ENCODE peak calls at places on chromosomes 7 and 10, in five cellular contexts. T is HCT116, A is fibroblast of pulmonary artery, I is AG04450, V is tibial artery. C is an unnamed sample.

GRCh38 chr7:79923953-79924352 is 210.7 kb upstream of the GNAI1 start:
- DNase-seq in T (no peak), A (peak; percentile 6), V (no peak), I (no peak), C (peak; percentile 15)

GRCh38 chr10:86945361-86946214 is 11.8 kb downstream of the MMRN2 start:
- DNase-seq in T (no peak), V (peak; percentile 86), A (no peak), I (no peak), C (peak; percentile 36)

GRCh38 chr10:74598891-74599566 is 227.4 kb upstream of the KAT6B start:
- DNase-seq in V (no peak), A (peak; percentile 53), I (no peak), T (no peak), C (peak; percentile 68)

GRCh38 chr7:6648066-6648814 is 11.1 kb downstream of the ZNF316 start:
- DNase-seq in I (no peak), V (no peak), T (no peak), A (no peak), C (no peak)

GRCh38 chr7:142853739-142854504 is 954 bp upstream of the EPHB6 start:
- DNase-seq in T (peak; percentile 35), V (peak; percentile 82), I (peak; percentile 7), A (peak; percentile 64), C (peak; percentile 60)

GRCh38 chr10:97539523-97540200 is 32.9 kb upstream of the ANKRD2 start:
- DNase-seq in A (peak; percentile 94), V (no peak), I (peak; percentile 71), T (no peak), C (peak; percentile 79)

GRCh38 chr10:66925896-66926719 is at the start of gene LRRTM3:
- DNase-seq in V (no peak), I (peak; percentile 34), A (peak; percentile 80), T (peak; percentile 77), C (peak; percentile 61)

GRCh38 chr7:8160810-8161209 is 101.2 kb downstream of the ICA1 start:
- DNase-seq in T (no peak), A (no peak), I (no peak), V (no peak), C (peak; percentile 3)

GRCh38 chr7:70143089-70144044 is 545.1 kb downstream of the AUTS2 start:
- DNase-seq in A (no peak), T (no peak), I (no peak), V (no peak), C (peak; percentile 29)

GRCh38 chr10:133162178-133162909 is 2.3 kb downstream of the KNDC1 start:
- DNase-seq in V (no peak), A (no peak), I (no peak), T (no peak), C (no peak)

GRCh38 chr7:1062296-1063294 is 18.2 kb downstream of the GPR146 start:
- DNase-seq in A (no peak), I (no peak), V (no peak), T (no peak), C (no peak)

GRCh38 chr7:1059200-1060091 is 15.1 kb downstream of the GPR146 start:
- DNase-seq in T (peak; percentile 52), A (no peak), V (no peak), I (no peak), C (peak; percentile 50)

GRCh38 chr7:1061180-1061579 is 16.8 kb downstream of the GPR146 start:
- DNase-seq in A (no peak), V (no peak), T (no peak), I (no peak), C (no peak)

GRCh38 chr7:1058821-1059199 is 14.5 kb downstream of the GPR146 start:
- DNase-seq in A (no peak), V (no peak), I (peak; percentile 23), T (no peak), C (no peak)

DNA sequence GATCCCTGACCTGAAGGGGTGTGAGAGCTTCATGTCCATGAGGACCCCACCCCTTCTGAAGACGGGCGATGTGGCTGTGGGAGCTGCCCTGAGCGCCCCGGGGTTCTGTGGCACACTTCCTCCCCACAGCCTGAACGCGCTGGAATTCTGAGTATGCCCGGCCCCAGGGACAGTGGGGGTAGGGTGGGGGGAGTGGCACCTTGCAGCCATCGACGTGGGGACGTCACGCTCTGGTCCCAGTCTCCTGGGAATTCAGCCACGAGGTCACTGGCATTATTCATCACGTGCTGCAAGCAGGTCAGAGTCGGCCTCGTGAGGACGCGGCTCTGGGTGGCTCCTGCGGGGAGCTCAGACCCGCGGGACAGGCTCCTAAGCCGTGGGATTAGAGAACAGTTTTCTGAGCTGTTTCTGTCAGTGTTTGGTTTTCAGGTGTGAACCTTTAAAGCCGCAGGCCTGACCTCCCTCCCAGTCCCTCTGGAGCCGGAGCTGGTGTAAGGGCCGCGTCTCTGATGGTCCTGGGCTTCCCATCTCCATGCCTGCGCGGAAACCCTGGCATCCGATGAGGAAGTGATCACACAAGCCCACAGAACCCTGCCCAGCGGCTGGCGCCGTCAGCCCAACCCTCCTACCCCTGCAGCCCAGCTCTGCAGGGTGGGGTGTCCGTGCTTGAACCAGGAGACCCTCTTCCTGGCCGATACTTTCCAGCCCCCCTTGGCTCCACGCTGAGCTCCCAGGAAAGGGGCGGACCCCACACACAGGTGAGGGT is 16.2 kb downstream of the GPR146 start:
- DNase-seq in I (no peak), T (no peak), V (peak; percentile 92), A (no peak), C (no peak)
- H3K4me3 ChIP-seq in I (no peak overlapping the region), T (no peak overlapping the region), V (peak overlapping the region; percentile 32), A (no peak overlapping the region), C (peak overlapping the region; percentile 21)

GRCh38 chr10:103184615-103185014 is 8.5 kb downstream of the NT5C2 start:
- DNase-seq in T (no peak), I (no peak), V (no peak), A (peak; percentile 42), C (no peak)
- H3K4me3 ChIP-seq in T (no peak overlapping the region), I (no peak overlapping the region), V (peak overlapping the region; percentile 22), A (no peak overlapping the region), C (no peak overlapping the region)

GRCh38 chr10:59536576-59537014 is 173.1 kb downstream of the SLC16A9 start:
- DNase-seq in T (no peak), V (no peak), I (peak; percentile 8), A (no peak), C (peak; percentile 44)
- H3K4me3 ChIP-seq in T (no peak overlapping the region), V (no peak overlapping the region), I (peak overlapping the region; percentile 18), A (peak overlapping the region; percentile 2), C (no peak overlapping the region)

GRCh38 chr7:138075350-138075749 is 909 bp upstream of the AKR1D1 start:
- DNase-seq in V (no peak), I (no peak), T (no peak), A (no peak), C (no peak)
- H3K4me3 ChIP-seq in V (no peak overlapping the region), I (no peak overlapping the region), T (no peak overlapping the region), A (no peak overlapping the region), C (no peak overlapping the region)

DNA sequence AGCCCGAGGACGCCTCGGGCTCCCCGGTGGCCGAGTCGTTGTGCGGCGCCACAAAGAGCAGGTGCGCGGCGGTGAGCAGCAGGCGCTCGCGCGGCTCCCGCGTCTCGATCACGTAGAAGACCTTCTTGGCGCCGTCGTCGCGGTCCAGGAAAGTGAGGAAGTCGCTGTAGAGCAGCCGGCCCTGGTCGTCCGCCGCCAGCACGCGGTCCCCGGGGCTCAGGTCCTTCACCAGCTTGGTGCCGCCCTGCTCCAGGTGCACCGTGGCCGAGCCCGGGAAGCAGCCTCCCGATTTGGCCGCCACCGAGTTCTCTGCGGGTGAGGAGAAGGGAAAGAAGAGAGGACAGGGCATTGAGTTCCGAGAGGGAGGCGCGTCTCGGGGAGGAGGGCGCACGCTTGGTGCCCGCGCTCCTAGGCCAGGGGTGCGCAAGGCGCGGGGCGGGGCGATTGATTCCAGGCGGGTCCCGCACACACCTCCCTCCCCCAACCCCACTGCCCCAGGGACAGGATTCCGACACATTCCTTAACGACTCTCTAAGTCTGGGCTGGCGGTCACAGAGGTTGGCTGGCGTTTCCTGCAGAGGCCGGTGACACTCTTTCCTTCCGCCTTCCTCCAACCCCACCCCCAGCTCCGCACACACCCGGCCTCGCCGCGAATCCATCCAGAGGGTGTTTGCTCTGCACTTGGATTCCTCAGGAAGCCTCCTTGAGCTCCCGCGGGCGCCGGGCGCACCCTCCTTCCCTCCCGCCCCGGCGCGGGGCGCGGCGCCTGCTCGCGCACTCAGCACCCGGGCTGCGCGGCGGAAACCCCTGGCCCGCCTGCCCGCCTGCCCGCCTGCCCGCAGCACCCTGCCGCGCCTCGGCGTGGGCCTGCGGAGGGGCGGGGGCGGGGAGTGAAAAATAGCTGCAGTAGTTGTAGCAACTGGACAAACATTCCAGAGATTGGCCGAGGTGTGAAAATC is 8.6 kb downstream of the SHH start:
- DNase-seq in A (no peak), I (no peak), V (no peak), T (no peak), C (no peak)
- H3K4me3 ChIP-seq in A (peak overlapping the region; percentile 36), I (peak overlapping the region; percentile 43), V (peak overlapping the region; percentile 43), T (peak overlapping the region; percentile 53), C (peak overlapping the region; percentile 38)

GRCh38 chr7:155375337-155376277 is 77.9 kb downstream of the INSIG1 start:
- DNase-seq in I (no peak), T (no peak), V (no peak), A (peak; percentile 38), C (no peak)

GRCh38 chr7:155371884-155372781 is 74.5 kb downstream of the INSIG1 start:
- DNase-seq in A (no peak), T (no peak), V (no peak), I (no peak), C (no peak)

GRCh38 chr7:155372782-155373358 is 75.2 kb downstream of the INSIG1 start:
- DNase-seq in V (no peak), T (no peak), I (no peak), A (no peak), C (no peak)

GRCh38 chr7:155374276-155375252 is 76.9 kb downstream of the INSIG1 start:
- DNase-seq in T (no peak), V (no peak), I (no peak), A (no peak), C (no peak)

DNA sequence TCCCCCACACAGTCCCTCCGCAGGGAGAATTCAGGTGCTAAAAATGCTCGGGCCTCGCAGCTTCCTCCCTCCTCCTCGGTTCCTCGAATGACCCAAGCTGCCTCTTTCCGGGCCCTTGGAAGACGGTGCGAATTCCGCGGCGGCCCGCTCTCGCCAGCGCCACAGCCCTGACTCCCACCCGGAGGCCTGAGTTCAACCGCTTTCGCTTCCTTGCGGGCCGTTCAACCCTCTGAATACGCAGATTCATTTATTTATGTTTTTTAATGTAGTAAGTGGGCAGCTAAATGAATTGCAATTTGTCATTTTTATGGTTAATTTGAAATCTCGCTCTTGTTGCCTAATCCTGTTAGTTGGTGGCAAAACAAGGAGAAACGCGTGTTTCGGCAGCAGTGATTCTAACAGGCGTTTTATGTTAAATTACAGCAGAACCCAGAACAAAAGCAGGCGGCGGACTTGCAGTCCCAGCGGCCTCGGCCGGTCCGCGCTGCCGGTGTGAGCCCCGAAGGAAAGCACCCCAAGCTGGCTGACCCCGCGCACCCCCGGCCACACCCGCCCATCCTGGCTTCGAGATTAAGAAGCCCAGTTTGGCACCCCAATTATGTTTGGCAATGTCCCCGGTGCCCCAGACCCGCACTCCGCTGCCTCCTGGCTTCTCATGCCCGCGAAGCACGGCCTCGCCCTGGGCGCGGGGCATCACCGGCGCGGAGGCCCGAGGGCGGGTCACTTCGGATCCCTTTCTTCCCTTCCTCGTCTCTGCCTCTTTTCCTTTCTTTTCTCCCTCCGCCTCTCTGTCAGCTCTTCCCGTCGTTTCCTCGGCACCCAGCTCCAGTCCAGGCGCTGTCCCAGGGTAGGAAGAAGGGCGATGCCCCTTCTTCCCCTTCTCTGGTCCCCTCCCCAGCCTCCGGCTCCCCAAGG is 75.9 kb downstream of the INSIG1 start:
- DNase-seq in A (peak; percentile 12), V (no peak), T (no peak), I (no peak), C (peak; percentile 11)
- H3K4me3 ChIP-seq in A (peak overlapping the region; percentile 17), V (peak overlapping the region; percentile 45), T (no peak overlapping the region), I (peak overlapping the region; percentile 27), C (peak overlapping the region; percentile 12)

GRCh38 chr10:48711830-48712229 is 27.2 kb downstream of the WDFY4 start:
- DNase-seq in I (no peak), A (no peak), V (no peak), T (no peak), C (no peak)
- H3K4me3 ChIP-seq in I (no peak overlapping the region), A (no peak overlapping the region), V (no peak overlapping the region), T (no peak overlapping the region), C (no peak overlapping the region)